ENCODE peak calls at places on chromosomes 2 and 18, in four cellular contexts. A, Y, N and X are unnamed samples.

GRCh38 chr2:105604938-105605337 is 139.8 kb upstream of the NCK2 start:
- ATAC-seq in Y (no peak), N (no peak), A (no peak), X (no peak)

GRCh38 chr2:20353597-20353996 is 3.0 kb upstream of the PUM2 start:
- ATAC-seq in A (no peak), Y (no peak), N (no peak), X (no peak)

GRCh38 chr2:26720322-26721166 is 28.0 kb downstream of the KCNK3 start:
- ATAC-seq in A (no peak), Y (no peak), N (peak), X (no peak)

GRCh38 chr2:130381619-130382018 is 25.8 kb downstream of the PTPN18 start:
- ATAC-seq in Y (no peak), A (no peak), N (no peak), X (peak)

GRCh38 chr18:55515946-55516710 is 71.9 kb downstream of the TCF4 start:
- ATAC-seq in A (no peak), N (no peak), Y (no peak), X (no peak)

GRCh38 chr18:35770360-35770759 is 188.8 kb downstream of the GALNT1 start:
- ATAC-seq in A (peak), N (no peak), Y (peak), X (peak)

GRCh38 chr2:185738679-185739472 is at the start of gene FSIP2:
- ATAC-seq in A (peak), Y (peak), N (peak), X (peak)

GRCh38 chr18:28713026-28713425 is 536.1 kb upstream of the CDH2 start:
- ATAC-seq in N (no peak), A (no peak), Y (no peak), X (no peak)

GRCh38 chr2:231611273-231612198 is 18.9 kb downstream of the TEX44 start:
- ATAC-seq in N (peak), A (peak), Y (peak), X (no peak)

GRCh38 chr2:65710779-65711295 is 278.4 kb upstream of the SPRED2 start:
- ATAC-seq in Y (no peak), A (no peak), N (no peak), X (no peak)

GRCh38 chr2:119704670-119705120 is 25.7 kb downstream of the TMEM177 start:
- ATAC-seq in Y (peak), N (no peak), A (peak), X (no peak)

GRCh38 chr2:152415811-152416210 is 80.8 kb downstream of the FMNL2 start:
- ATAC-seq in A (no peak), Y (no peak), N (peak), X (no peak)

GRCh38 chr18:3836483-3836882 is 386.5 kb downstream of the TGIF1 start:
- ATAC-seq in Y (no peak), N (no peak), A (no peak), X (no peak)

GRCh38 chr18:51191139-51191717 is 6.3 kb downstream of the MEX3C start:
- ATAC-seq in N (no peak), Y (peak), A (peak), X (no peak)

GRCh38 chr18:63962137-63962536 is 7.7 kb upstream of the SERPINB8 start:
- ATAC-seq in A (peak), N (no peak), Y (no peak), X (no peak)

GRCh38 chr2:108184421-108184820 is 55.3 kb upstream of the SULT1C3 start:
- ATAC-seq in N (no peak), Y (no peak), A (no peak), X (no peak)

GRCh38 chr2:230737791-230738226 is 25.2 kb downstream of the CAB39 start:
- ATAC-seq in A (no peak), Y (no peak), N (peak), X (no peak)

GRCh38 chr2:182077023-182077422 is 91.4 kb downstream of the PPP1R1C start:
- ATAC-seq in Y (no peak), N (no peak), A (no peak), X (no peak)

GRCh38 chr2:182954789-182955188 is 83.5 kb downstream of the NCKAP1 start:
- ATAC-seq in N (no peak), A (no peak), Y (no peak), X (no peak)

GRCh38 chr2:160952462-160952861 is 207.8 kb upstream of the TANK start:
- ATAC-seq in A (no peak), Y (no peak), N (peak), X (no peak)

GRCh38 chr2:41904459-41904858 is 143.4 kb upstream of the PKDCC start:
- ATAC-seq in N (no peak), A (no peak), Y (no peak), X (no peak)

GRCh38 chr18:78860117-78860516 is 119.5 kb upstream of the SALL3 start:
- ATAC-seq in Y (no peak), A (no peak), N (no peak), X (no peak)

GRCh38 chr2:223995569-223995968 is 38.3 kb downstream of the MRPL44 start:
- ATAC-seq in N (no peak), A (peak), Y (peak), X (no peak)